ENCODE peak calls at places on chromosomes 6 and 20, in four cellular contexts. N is IMR-90, B is nephron progenitor cell, F is breast epithelium. L is an unnamed sample.

GRCh38 chr20:12610871-12611270 is 397.9 kb upstream of the SPTLC3 start:
- DNase-seq in F (no peak), B (no peak), N (no peak), L (no peak)

GRCh38 chr6:139605350-139605749 is 230.9 kb upstream of the CITED2 start:
- DNase-seq in F (no peak), N (peak), B (no peak), L (no peak)

GRCh38 chr6:31350973-31351733 is 5.8 kb downstream of the HLA-B start:
- DNase-seq in F (no peak), N (no peak), B (no peak), L (peak)

GRCh38 chr20:62831361-62831788 is 14.5 kb downstream of the COL9A3 start:
- DNase-seq in F (no peak), N (no peak), B (no peak), L (no peak)

GRCh38 chr20:684676-685319 is 9.2 kb upstream of the SCRT2 start:
- DNase-seq in F (no peak), N (no peak), B (no peak), L (no peak)

GRCh38 chr20:48040051-48040450 is 254.8 kb upstream of the SULF2 start:
- DNase-seq in B (no peak), F (no peak), N (no peak), L (no peak)

GRCh38 chr6:39599996-39600395 is 125.2 kb downstream of the KIF6 start:
- DNase-seq in N (no peak), B (no peak), F (no peak), L (no peak)

GRCh38 chr6:89836637-89837222 is 7.0 kb downstream of the CASP8AP2 start:
- DNase-seq in F (no peak), B (no peak), N (no peak), L (no peak)

GRCh38 chr6:147201885-147202515 is 2.2 kb upstream of the STXBP5 start:
- DNase-seq in B (no peak), F (no peak), N (peak), L (peak)

GRCh38 chr20:62887147-62887859 is 25.7 kb upstream of the TCFL5 start:
- DNase-seq in B (no peak), N (peak), F (no peak), L (peak)

GRCh38 chr20:44756956-44757355 is 11.3 kb downstream of the KCNK15 start:
- DNase-seq in N (no peak), F (no peak), B (no peak), L (no peak)

GRCh38 chr6:42314571-42314950 is 96.9 kb upstream of the MRPS10 start:
- DNase-seq in F (no peak), B (no peak), N (no peak), L (no peak)

GRCh38 chr6:42315991-42316378 is 98.3 kb upstream of the MRPS10 start:
- DNase-seq in N (peak), F (no peak), B (no peak), L (peak)

GRCh38 chr6:42315220-42315990 is 97.7 kb upstream of the MRPS10 start:
- DNase-seq in N (no peak), B (no peak), F (no peak), L (no peak)

GRCh38 chr6:42313038-42313437 is 95.4 kb upstream of the MRPS10 start:
- DNase-seq in F (no peak), B (no peak), N (peak), L (no peak)

GRCh38 chr6:42313941-42314570 is 96.4 kb upstream of the MRPS10 start:
- DNase-seq in F (no peak), B (no peak), N (peak), L (no peak)
- TF ChIP-seq CTCF in F (no peak), B (no peak), N (no peak), L (no peak)

GRCh38 chr20:50387996-50388332 is 122.2 kb upstream of the PTPN1 start:
- DNase-seq in B (no peak), F (no peak), N (no peak), L (no peak)

GRCh38 chr20:50390685-50391443 is 119.3 kb upstream of the PTPN1 start:
- DNase-seq in B (no peak), F (no peak), N (no peak), L (no peak)

GRCh38 chr20:50388733-50389436 is 121.3 kb upstream of the PTPN1 start:
- DNase-seq in N (no peak), F (no peak), B (no peak), L (no peak)

GRCh38 chr20:50389808-50390684 is 120.1 kb upstream of the PTPN1 start:
- DNase-seq in B (no peak), N (no peak), F (no peak), L (no peak)

GRCh38 chr20:50389437-50389807 is 120.8 kb upstream of the PTPN1 start:
- DNase-seq in B (no peak), N (no peak), F (no peak), L (no peak)
- TF ChIP-seq CTCF in B (no peak), N (no peak), F (no peak), L (no peak)

GRCh38 chr6:42396720-42397119 is 55.0 kb downstream of the TRERF1 start:
- DNase-seq in F (no peak), N (no peak), B (no peak), L (peak)
- TF ChIP-seq CTCF in F (no peak), N (no peak), B (no peak), L (peak)

GRCh38 chr20:10536531-10536930 is 101.4 kb downstream of the SLX4IP start:
- DNase-seq in B (no peak), F (peak), N (peak), L (peak)
- TF ChIP-seq CTCF in B (no peak), F (no peak), N (peak), L (peak)

GRCh38 chr6:44076366-44077200 is 50.7 kb downstream of the MRPL14 start:
- DNase-seq in F (no peak), B (peak), N (no peak), L (peak)
- TF ChIP-seq CTCF in F (no peak), B (no peak), N (no peak), L (no peak)

L was measured in activated CD8-positive, alpha-beta T cell treated with anti-CD3 and anti-CD28 coated beads for 36 hours.